ENCODE peak calls at places on chromosomes 6 and 20, in eight cellular contexts. One of them, this sample, is unnamed.
A peak's percentile ranks its signal among the peaks of the same experiment; 100 is the strongest.

GRCh38 chr6:141164042-141164748 is 968.5 kb upstream of the GJE1 start:
- DNase-seq in GM06990: no peak
- DNase-seq in right atrium auricular region: no peak
- DNase-seq in astrocyte of the spinal cord: no peak
- DNase-seq in spleen: no peak
- DNase-seq in aorta: no peak
- DNase-seq in fibroblast of pulmonary artery: peak; percentile 19
- DNase-seq in neuronal stem cell: no peak
- DNase-seq in this sample: no peak

GRCh38 chr20:1196634-1197033 is 6.6 kb upstream of the C20orf202 start:
- DNase-seq in fibroblast of pulmonary artery: no peak
- DNase-seq in spleen: no peak
- DNase-seq in aorta: no peak
- DNase-seq in neuronal stem cell: no peak
- DNase-seq in right atrium auricular region: no peak
- DNase-seq in GM06990: no peak
- DNase-seq in astrocyte of the spinal cord: no peak
- DNase-seq in this sample: no peak

GRCh38 chr6:56789879-56790278 is 147.2 kb upstream of the DST start:
- DNase-seq in astrocyte of the spinal cord: no peak
- DNase-seq in aorta: no peak
- DNase-seq in neuronal stem cell: no peak
- DNase-seq in fibroblast of pulmonary artery: no peak
- DNase-seq in right atrium auricular region: no peak
- DNase-seq in GM06990: no peak
- DNase-seq in spleen: no peak
- DNase-seq in this sample: no peak

GRCh38 chr20:38604873-38605303 is 3.3 kb downstream of the ARHGAP40 start:
- DNase-seq in neuronal stem cell: peak; percentile 21
- DNase-seq in astrocyte of the spinal cord: peak; percentile 30
- DNase-seq in fibroblast of pulmonary artery: peak; percentile 18
- DNase-seq in GM06990: no peak
- DNase-seq in spleen: no peak
- DNase-seq in aorta: no peak
- DNase-seq in right atrium auricular region: no peak
- DNase-seq in this sample: peak; percentile 6

GRCh38 chr6:73028893-73029450 is 196.3 kb downstream of the KHDC1L start:
- DNase-seq in spleen: no peak
- DNase-seq in aorta: no peak
- DNase-seq in GM06990: no peak
- DNase-seq in right atrium auricular region: no peak
- DNase-seq in neuronal stem cell: no peak
- DNase-seq in fibroblast of pulmonary artery: no peak
- DNase-seq in astrocyte of the spinal cord: no peak
- DNase-seq in this sample: no peak

GRCh38 chr6:110422444-110422822 is 7.1 kb upstream of the DDO start:
- DNase-seq in spleen: no peak
- DNase-seq in neuronal stem cell: no peak
- DNase-seq in GM06990: no peak
- DNase-seq in astrocyte of the spinal cord: no peak
- DNase-seq in aorta: no peak
- DNase-seq in fibroblast of pulmonary artery: no peak
- DNase-seq in right atrium auricular region: no peak
- DNase-seq in this sample: no peak

GRCh38 chr6:146028250-146028789 is 542 bp upstream of the GRM1 start:
- DNase-seq in astrocyte of the spinal cord: peak; percentile 63
- DNase-seq in spleen: peak; percentile 78
- DNase-seq in GM06990: peak; percentile 44
- DNase-seq in neuronal stem cell: peak; percentile 77
- DNase-seq in right atrium auricular region: no peak
- DNase-seq in fibroblast of pulmonary artery: peak; percentile 67
- DNase-seq in aorta: peak; percentile 88
- DNase-seq in this sample: peak; percentile 20

GRCh38 chr20:11454966-11455799 is 462.5 kb upstream of the BTBD3 start:
- DNase-seq in GM06990: no peak
- DNase-seq in aorta: no peak
- DNase-seq in astrocyte of the spinal cord: peak; percentile 77
- DNase-seq in fibroblast of pulmonary artery: peak; percentile 79
- DNase-seq in spleen: no peak
- DNase-seq in right atrium auricular region: no peak
- DNase-seq in neuronal stem cell: no peak
- DNase-seq in this sample: peak; percentile 72

GRCh38 chr6:98946266-98946817 is 1.4 kb downstream of the FBXL4 start:
- DNase-seq in aorta: no peak
- DNase-seq in astrocyte of the spinal cord: peak; percentile 22
- DNase-seq in neuronal stem cell: no peak
- DNase-seq in spleen: no peak
- DNase-seq in fibroblast of pulmonary artery: no peak
- DNase-seq in right atrium auricular region: no peak
- DNase-seq in GM06990: no peak
- DNase-seq in this sample: no peak

GRCh38 chr6:139853302-139853992 is 479.0 kb upstream of the CITED2 start:
- DNase-seq in neuronal stem cell: no peak
- DNase-seq in aorta: no peak
- DNase-seq in spleen: no peak
- DNase-seq in astrocyte of the spinal cord: no peak
- DNase-seq in right atrium auricular region: no peak
- DNase-seq in GM06990: no peak
- DNase-seq in fibroblast of pulmonary artery: no peak
- DNase-seq in this sample: no peak

GRCh38 chr6:26394289-26394688 is 7.8 kb upstream of the BTN3A1 start:
- DNase-seq in astrocyte of the spinal cord: peak; percentile 79
- DNase-seq in right atrium auricular region: no peak
- DNase-seq in spleen: no peak
- DNase-seq in fibroblast of pulmonary artery: peak; percentile 79
- DNase-seq in GM06990: no peak
- DNase-seq in neuronal stem cell: no peak
- DNase-seq in aorta: no peak
- DNase-seq in this sample: no peak

GRCh38 chr6:168015492-168016175 is 18.2 kb downstream of the KIF25 start:
- DNase-seq in neuronal stem cell: no peak
- DNase-seq in right atrium auricular region: no peak
- DNase-seq in GM06990: no peak
- DNase-seq in fibroblast of pulmonary artery: no peak
- DNase-seq in spleen: no peak
- DNase-seq in aorta: no peak
- DNase-seq in astrocyte of the spinal cord: peak; percentile 86
- DNase-seq in this sample: no peak

GRCh38 chr20:33862709-33863403 is 51.7 kb downstream of the CHMP4B start:
- DNase-seq in GM06990: peak; percentile 65
- DNase-seq in fibroblast of pulmonary artery: peak; percentile 79
- DNase-seq in aorta: peak; percentile 87
- DNase-seq in astrocyte of the spinal cord: peak; percentile 68
- DNase-seq in right atrium auricular region: peak; percentile 64
- DNase-seq in neuronal stem cell: peak; percentile 59
- DNase-seq in spleen: peak; percentile 82
- DNase-seq in this sample: peak; percentile 26

GRCh38 chr20:52129611-52130010 is 62.0 kb downstream of the ZFP64 start:
- DNase-seq in GM06990: no peak
- DNase-seq in aorta: no peak
- DNase-seq in neuronal stem cell: no peak
- DNase-seq in fibroblast of pulmonary artery: no peak
- DNase-seq in spleen: no peak
- DNase-seq in astrocyte of the spinal cord: no peak
- DNase-seq in right atrium auricular region: no peak
- DNase-seq in this sample: no peak

GRCh38 chr20:45095753-45096371 is 5.1 kb downstream of the KCNS1 start:
- DNase-seq in neuronal stem cell: peak; percentile 43
- DNase-seq in spleen: no peak
- DNase-seq in right atrium auricular region: no peak
- DNase-seq in astrocyte of the spinal cord: peak; percentile 52
- DNase-seq in GM06990: no peak
- DNase-seq in fibroblast of pulmonary artery: peak; percentile 78
- DNase-seq in aorta: no peak
- DNase-seq in this sample: peak; percentile 41

GRCh38 chr6:35428421-35429149 is 23.6 kb upstream of the FANCE start:
- DNase-seq in spleen: no peak
- DNase-seq in astrocyte of the spinal cord: no peak
- DNase-seq in fibroblast of pulmonary artery: no peak
- DNase-seq in neuronal stem cell: no peak
- DNase-seq in aorta: no peak
- DNase-seq in right atrium auricular region: no peak
- DNase-seq in GM06990: no peak
- DNase-seq in this sample: no peak

GRCh38 chr6:125844989-125845388 is 54.2 kb downstream of the NCOA7 start:
- DNase-seq in fibroblast of pulmonary artery: peak; percentile 64
- DNase-seq in astrocyte of the spinal cord: no peak
- DNase-seq in aorta: no peak
- DNase-seq in GM06990: no peak
- DNase-seq in spleen: no peak
- DNase-seq in neuronal stem cell: no peak
- DNase-seq in right atrium auricular region: no peak
- DNase-seq in this sample: no peak

DNA sequence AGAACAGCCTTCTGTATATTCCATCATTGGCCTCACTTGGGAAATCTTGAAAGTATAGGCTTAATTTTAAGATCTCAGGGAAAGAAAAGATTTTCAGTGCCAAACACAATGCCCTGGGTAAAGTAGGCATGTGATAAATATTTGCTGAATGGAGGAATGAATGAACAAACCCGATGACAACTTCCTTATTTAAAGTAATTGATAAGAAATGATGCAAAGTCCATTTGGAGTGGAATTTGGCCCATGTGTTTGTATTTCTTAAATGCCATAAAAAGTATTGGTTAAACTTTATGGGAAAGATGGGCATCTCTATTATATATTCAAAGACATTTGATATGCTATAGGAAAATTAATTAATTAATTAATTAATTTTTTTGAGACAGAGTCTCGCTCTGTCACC is 3.7 kb downstream of the TIAM2 start:
- DNase-seq in fibroblast of pulmonary artery: no peak
- DNase-seq in spleen: no peak
- DNase-seq in neuronal stem cell: no peak
- DNase-seq in right atrium auricular region: no peak
- DNase-seq in astrocyte of the spinal cord: no peak
- DNase-seq in aorta: no peak
- DNase-seq in GM06990: no peak
- DNase-seq in this sample: no peak
- H3K4me3 ChIP-seq in fibroblast of pulmonary artery: no peak overlapping the region
- H3K4me3 ChIP-seq in spleen: no peak overlapping the region
- H3K4me3 ChIP-seq in neuronal stem cell: no peak overlapping the region
- H3K4me3 ChIP-seq in right atrium auricular region: no peak overlapping the region
- H3K4me3 ChIP-seq in astrocyte of the spinal cord: no peak overlapping the region
- H3K4me3 ChIP-seq in aorta: no peak overlapping the region
- H3K4me3 ChIP-seq in GM06990: no peak overlapping the region
- H3K4me3 ChIP-seq in this sample: no peak overlapping the region

DNA sequence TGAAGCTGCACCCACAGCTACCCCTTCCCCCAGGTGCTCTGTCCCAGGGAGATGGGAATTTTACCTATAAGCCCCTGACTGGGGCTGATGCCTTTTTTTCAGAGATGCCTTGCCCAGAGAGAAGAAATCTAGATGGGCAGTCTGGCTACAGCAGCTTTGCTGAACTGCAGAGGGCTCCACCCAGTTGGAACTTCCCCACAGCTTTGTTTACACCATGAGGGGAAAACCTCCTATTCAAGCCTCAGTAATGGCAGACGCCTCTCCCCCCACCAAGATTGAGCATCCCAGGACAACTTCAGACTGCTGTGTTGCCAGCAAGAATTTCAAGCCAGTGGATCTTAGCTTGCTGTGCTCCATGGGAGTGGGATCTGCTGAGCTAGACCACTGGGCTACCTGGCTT is 122.6 kb upstream of the MOCS1 start:
- DNase-seq in neuronal stem cell: no peak
- DNase-seq in fibroblast of pulmonary artery: no peak
- DNase-seq in spleen: no peak
- DNase-seq in astrocyte of the spinal cord: no peak
- DNase-seq in right atrium auricular region: peak; percentile 34
- DNase-seq in GM06990: no peak
- DNase-seq in aorta: no peak
- DNase-seq in this sample: no peak
- H3K4me3 ChIP-seq in neuronal stem cell: no peak overlapping the region
- H3K4me3 ChIP-seq in fibroblast of pulmonary artery: no peak overlapping the region
- H3K4me3 ChIP-seq in spleen: no peak overlapping the region
- H3K4me3 ChIP-seq in astrocyte of the spinal cord: no peak overlapping the region
- H3K4me3 ChIP-seq in right atrium auricular region: no peak overlapping the region
- H3K4me3 ChIP-seq in GM06990: no peak overlapping the region
- H3K4me3 ChIP-seq in aorta: no peak overlapping the region
- H3K4me3 ChIP-seq in this sample: no peak overlapping the region

GRCh38 chr20:18511566-18511965 is 3.8 kb downstream of the SEC23B start:
- DNase-seq in neuronal stem cell: no peak
- DNase-seq in astrocyte of the spinal cord: no peak
- DNase-seq in GM06990: no peak
- DNase-seq in fibroblast of pulmonary artery: no peak
- DNase-seq in right atrium auricular region: no peak
- DNase-seq in aorta: no peak
- DNase-seq in spleen: no peak
- DNase-seq in this sample: no peak

GRCh38 chr20:18504479-18505060 is 3.2 kb upstream of the SEC23B start:
- DNase-seq in aorta: peak; percentile 76
- DNase-seq in spleen: peak; percentile 75
- DNase-seq in right atrium auricular region: peak; percentile 68
- DNase-seq in neuronal stem cell: no peak
- DNase-seq in astrocyte of the spinal cord: no peak
- DNase-seq in fibroblast of pulmonary artery: peak; percentile 68
- DNase-seq in GM06990: no peak
- DNase-seq in this sample: no peak

GRCh38 chr20:18507218-18508191 is at the start of gene SEC23B:
- DNase-seq in spleen: peak; percentile 99
- DNase-seq in aorta: peak; percentile 99
- DNase-seq in fibroblast of pulmonary artery: peak; percentile 97
- DNase-seq in neuronal stem cell: peak; percentile 93
- DNase-seq in GM06990: peak; percentile 99
- DNase-seq in right atrium auricular region: peak; percentile 99
- DNase-seq in astrocyte of the spinal cord: peak; percentile 99
- DNase-seq in this sample: peak; percentile 94

DNA sequence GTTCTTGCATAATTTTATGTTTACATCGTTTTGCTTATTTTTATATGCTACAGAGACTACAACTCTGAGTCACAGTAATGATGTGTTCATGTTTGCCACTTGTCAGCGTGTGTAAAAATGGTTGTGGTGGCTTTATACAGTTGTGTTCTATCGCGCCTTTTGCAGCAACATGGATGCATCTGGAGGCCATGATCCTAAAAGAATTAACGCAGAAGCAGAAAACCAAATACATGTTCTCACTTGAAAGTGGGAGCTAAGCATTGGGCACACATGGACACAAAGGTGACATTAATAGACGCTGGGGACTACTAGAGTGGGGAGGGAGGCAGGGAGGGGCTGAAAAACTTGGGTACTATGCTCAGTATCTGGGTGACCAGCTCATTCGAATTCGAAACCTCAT is 996 bp upstream of the SEC23B start:
- DNase-seq in GM06990: no peak
- DNase-seq in aorta: no peak
- DNase-seq in fibroblast of pulmonary artery: no peak
- DNase-seq in spleen: no peak
- DNase-seq in astrocyte of the spinal cord: no peak
- DNase-seq in neuronal stem cell: no peak
- DNase-seq in right atrium auricular region: no peak
- DNase-seq in this sample: no peak
- H3K4me3 ChIP-seq in GM06990: peak overlapping the region; percentile 96
- H3K4me3 ChIP-seq in aorta: peak overlapping the region; percentile 60
- H3K4me3 ChIP-seq in fibroblast of pulmonary artery: peak overlapping the region; percentile 93
- H3K4me3 ChIP-seq in spleen: no peak overlapping the region
- H3K4me3 ChIP-seq in astrocyte of the spinal cord: peak overlapping the region; percentile 95
- H3K4me3 ChIP-seq in neuronal stem cell: peak overlapping the region; percentile 68
- H3K4me3 ChIP-seq in right atrium auricular region: peak overlapping the region; percentile 63
- H3K4me3 ChIP-seq in this sample: peak overlapping the region; percentile 66

DNA sequence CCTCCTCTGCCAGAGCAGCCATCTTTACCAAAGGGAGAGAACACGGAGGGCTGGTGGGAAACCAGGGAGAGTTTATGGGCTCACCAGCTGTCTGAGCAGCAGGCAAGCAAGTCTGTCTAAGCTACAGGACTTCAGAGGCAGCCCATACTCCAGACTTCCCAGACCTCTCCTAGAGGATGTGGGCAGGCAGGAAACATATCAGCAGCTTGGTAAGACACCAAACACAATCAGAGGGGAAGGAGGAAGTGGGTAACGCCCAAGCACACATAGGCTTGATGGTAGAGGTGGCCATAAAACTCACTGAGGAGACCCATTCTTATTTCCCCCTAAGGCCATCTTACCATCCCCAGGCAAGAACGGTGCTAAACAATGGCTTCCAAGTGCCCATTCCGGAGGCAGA is 143.1 kb upstream of the ARID1B start:
- DNase-seq in GM06990: no peak
- DNase-seq in spleen: no peak
- DNase-seq in neuronal stem cell: no peak
- DNase-seq in fibroblast of pulmonary artery: no peak
- DNase-seq in aorta: no peak
- DNase-seq in astrocyte of the spinal cord: no peak
- DNase-seq in right atrium auricular region: no peak
- DNase-seq in this sample: no peak
- H3K4me3 ChIP-seq in GM06990: no peak overlapping the region
- H3K4me3 ChIP-seq in spleen: no peak overlapping the region
- H3K4me3 ChIP-seq in neuronal stem cell: no peak overlapping the region
- H3K4me3 ChIP-seq in fibroblast of pulmonary artery: no peak overlapping the region
- H3K4me3 ChIP-seq in aorta: no peak overlapping the region
- H3K4me3 ChIP-seq in astrocyte of the spinal cord: no peak overlapping the region
- H3K4me3 ChIP-seq in right atrium auricular region: no peak overlapping the region
- H3K4me3 ChIP-seq in this sample: no peak overlapping the region